ENCODE peak calls at places on chromosomes 2 and 18, in eight cellular contexts. H is brain microvascular endothelial cell; P is kidney epithelial cell; X is HCT116; S is psoas muscle; C is pancreas; U is GM23338; D is naive thymus-derived CD4-positive, alpha-beta T cell. E is an unnamed sample. For H3K27me3 and H3K36me3, the result is how much of the 10 kb centered on the place peaks cover.

GRCh38 chr2:42558827-42559226 is 9.6 kb upstream of the MTA3 start:
- DNase-seq in S (no peak), H (no peak), X (peak), P (no peak), C (no peak), U (no peak), D (no peak), E (no peak)

GRCh38 chr2:40440835-40441234 is 11.1 kb downstream of the SLC8A1 start:
- DNase-seq in X (no peak), D (no peak), P (no peak), C (no peak), S (no peak), U (no peak), H (no peak), E (no peak)

GRCh38 chr2:223971-224760 is 39.7 kb downstream of the SH3YL1 start:
- DNase-seq in U (no peak), C (no peak), X (no peak), P (no peak), H (no peak), D (no peak), S (no peak), E (no peak)

GRCh38 chr18:46883180-46883579 is 34.1 kb downstream of the PIAS2 start:
- DNase-seq in X (no peak), D (no peak), U (no peak), S (no peak), C (no peak), H (no peak), P (no peak), E (no peak)

GRCh38 chr2:98458667-98459380 is 14.2 kb downstream of the INPP4A start:
- DNase-seq in C (no peak), U (no peak), D (no peak), P (no peak), X (no peak), H (no peak), S (no peak), E (no peak)

GRCh38 chr2:206164261-206164862 is 4.7 kb downstream of the EEF1B2 start:
- DNase-seq in P (no peak), H (peak), X (no peak), C (no peak), S (no peak), U (peak), D (peak), E (no peak)

GRCh38 chr18:21686282-21687105 is 18.1 kb downstream of the ABHD3 start:
- DNase-seq in D (no peak), S (no peak), C (no peak), H (peak), X (no peak), U (no peak), P (no peak), E (no peak)

GRCh38 chr18:58176915-58177717 is 133.1 kb downstream of the NEDD4L start:
- DNase-seq in D (no peak), X (no peak), S (no peak), C (no peak), U (no peak), H (peak), P (peak), E (peak)

GRCh38 chr2:172710584-172711024 is 25.0 kb upstream of the RAPGEF4 start:
- DNase-seq in U (peak), C (no peak), H (peak), S (no peak), D (peak), P (peak), X (no peak), E (peak)

GRCh38 chr2:109438773-109439191 is 175.0 kb downstream of the SEPTIN10 start:
- DNase-seq in P (no peak), S (peak), H (peak), D (no peak), U (no peak), C (no peak), X (no peak), E (peak)

GRCh38 chr2:71303849-71304248 is 27.7 kb upstream of the ZNF638 start:
- DNase-seq in C (no peak), U (no peak), S (no peak), D (no peak), X (no peak), H (no peak), P (no peak), E (no peak)

GRCh38 chr18:73563345-73563744 is 584.3 kb downstream of the FBXO15 start:
- DNase-seq in C (no peak), P (no peak), H (peak), S (no peak), U (no peak), X (no peak), D (no peak), E (no peak)

GRCh38 chr2:241063093-241063551 is 39.0 kb downstream of the MTERF4 start:
- DNase-seq in C (peak), H (no peak), D (no peak), X (no peak), P (no peak), S (no peak), U (no peak), E (no peak)

GRCh38 chr2:6694555-6694954 is 171.2 kb downstream of the CMPK2 start:
- DNase-seq in S (peak), H (peak), X (no peak), D (no peak), U (no peak), P (no peak), C (no peak), E (no peak)

GRCh38 chr2:143128681-143129580 is at the start of gene ARHGAP15:
- DNase-seq in P (no peak), X (no peak), U (no peak), D (peak), H (no peak), C (no peak), S (no peak), E (no peak)

GRCh38 chr2:68366083-68366560 is 1.0 kb downstream of the PLEK start:
- DNase-seq in P (no peak), D (no peak), C (no peak), S (no peak), H (no peak), U (no peak), X (no peak), E (no peak)

GRCh38 chr2:68368657-68369339 is 3.7 kb downstream of the PLEK start:
- DNase-seq in P (peak), C (no peak), D (no peak), H (peak), X (no peak), U (no peak), S (no peak), E (peak)

GRCh38 chr2:68365087-68365486 is at the start of gene PLEK:
- DNase-seq in C (no peak), U (no peak), X (no peak), H (no peak), D (no peak), P (no peak), S (peak), E (no peak)

GRCh38 chr2:68369340-68369734 is 4.3 kb downstream of the PLEK start:
- DNase-seq in P (no peak), U (no peak), C (no peak), H (no peak), X (no peak), D (no peak), S (no peak), E (no peak)

GRCh38 chr2:68367918-68368656 is 3.0 kb downstream of the PLEK start:
- DNase-seq in S (no peak), H (no peak), X (no peak), U (no peak), D (no peak), C (no peak), P (no peak), E (no peak)
- H3K4me3 ChIP-seq in S (peak), H (no peak), X (no peak), U (no peak), D (peak), C (no peak), P (no peak), E (no peak)

GRCh38 chr2:170713280-170714155 is 1.6 kb upstream of the SP5 start:
- DNase-seq in U (peak), D (peak), S (peak), C (peak), P (no peak), X (no peak), H (no peak), E (no peak)
- H3K27me3 ChIP-seq in U (half or more), D (under half), S (under half), C (under half), P (half or more), X (under half), H (half or more), E (under half)

GRCh38 chr2:127940641-127941040 is 54.9 kb upstream of the AMMECR1L start:
- DNase-seq in S (no peak), X (no peak), D (no peak), H (no peak), P (no peak), U (no peak), C (no peak), E (no peak)

GRCh38 chr2:127941461-127941860 is 55.7 kb upstream of the AMMECR1L start:
- DNase-seq in D (no peak), X (no peak), C (no peak), H (peak), P (no peak), U (no peak), S (no peak), E (no peak)

GRCh38 chr2:127943186-127943585 is 57.4 kb upstream of the AMMECR1L start:
- DNase-seq in C (no peak), U (no peak), D (no peak), X (no peak), P (no peak), S (no peak), H (no peak), E (no peak)

GRCh38 chr2:127942002-127942401 is 56.2 kb upstream of the AMMECR1L start:
- DNase-seq in H (no peak), U (no peak), X (no peak), S (no peak), C (no peak), P (no peak), D (no peak), E (no peak)

GRCh38 chr2:127945281-127945680 is 59.5 kb upstream of the AMMECR1L start:
- DNase-seq in S (no peak), H (no peak), P (no peak), U (no peak), C (no peak), D (no peak), X (no peak), E (no peak)
- H3K36me3 ChIP-seq in S (half or more), H (under half), P (under half), U (under half), C (under half), D (half or more), X (under half), E (half or more)

DNA sequence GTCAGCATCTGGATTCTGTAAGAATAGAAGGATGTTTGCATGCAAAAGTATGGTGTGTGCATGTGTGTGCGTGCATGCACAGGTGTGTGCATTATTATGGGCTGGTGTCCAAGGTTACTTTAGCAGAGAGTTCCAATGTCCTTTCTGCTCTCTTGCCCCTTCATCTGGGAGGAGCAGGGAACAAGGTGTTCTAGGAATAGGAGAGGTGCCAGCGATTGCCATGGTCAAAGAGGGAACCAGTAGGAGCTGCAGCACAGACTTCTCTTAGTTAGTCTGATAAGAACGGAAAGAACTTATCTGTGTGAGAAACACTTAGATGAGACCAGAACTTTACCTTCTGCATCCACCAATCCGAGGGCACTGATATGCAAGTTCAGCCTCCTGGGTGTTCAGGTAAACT is 8.3 kb downstream of the GPR45 start:
- DNase-seq in U (no peak), C (no peak), D (no peak), H (no peak), S (no peak), X (no peak), P (no peak), E (no peak)
- H3K4me3 ChIP-seq in U (no peak), C (no peak), D (no peak), H (no peak), S (no peak), X (no peak), P (no peak), E (no peak)

GRCh38 chr18:63590368-63590767 is 3.2 kb downstream of the SERPINB13 start:
- DNase-seq in U (no peak), S (no peak), H (no peak), C (no peak), D (no peak), X (no peak), P (no peak), E (no peak)

GRCh38 chr18:63590966-63591695 is 4.0 kb downstream of the SERPINB13 start:
- DNase-seq in C (no peak), H (no peak), S (no peak), P (no peak), X (no peak), U (no peak), D (no peak), E (no peak)

GRCh38 chr18:63586966-63587365 is at the start of gene SERPINB13:
- DNase-seq in S (no peak), U (no peak), D (no peak), H (no peak), P (no peak), X (no peak), C (no peak), E (no peak)

GRCh38 chr18:63586431-63586830 is 712 bp upstream of the SERPINB13 start:
- DNase-seq in X (no peak), P (no peak), S (no peak), D (no peak), U (no peak), H (no peak), C (no peak), E (no peak)

DNA sequence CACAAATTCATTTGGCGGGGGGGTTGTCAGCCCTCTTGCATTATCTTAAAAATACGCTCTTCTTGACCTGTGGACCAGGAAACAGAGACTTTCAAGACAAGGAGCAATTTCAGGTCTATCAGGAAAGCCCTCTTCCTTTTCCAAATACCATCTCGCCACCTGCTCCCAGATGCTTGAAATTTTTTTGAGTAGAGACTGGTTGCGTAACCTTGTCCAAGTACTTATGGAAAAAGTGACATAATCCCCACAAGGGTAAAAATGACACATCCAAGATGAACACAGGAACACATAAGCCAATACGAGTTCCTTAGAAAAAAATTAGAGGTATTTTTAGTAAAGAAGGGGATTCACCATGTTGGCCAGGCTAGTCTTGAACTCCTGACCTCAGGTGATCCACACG is 1.7 kb downstream of the SERPINB13 start:
- DNase-seq in P (no peak), H (no peak), S (no peak), D (no peak), X (no peak), U (no peak), C (no peak), E (no peak)
- H3K27me3 ChIP-seq in P (under half), H (under half), S (under half), D (under half), X (under half), U (under half), C (under half), E (under half)

DNA sequence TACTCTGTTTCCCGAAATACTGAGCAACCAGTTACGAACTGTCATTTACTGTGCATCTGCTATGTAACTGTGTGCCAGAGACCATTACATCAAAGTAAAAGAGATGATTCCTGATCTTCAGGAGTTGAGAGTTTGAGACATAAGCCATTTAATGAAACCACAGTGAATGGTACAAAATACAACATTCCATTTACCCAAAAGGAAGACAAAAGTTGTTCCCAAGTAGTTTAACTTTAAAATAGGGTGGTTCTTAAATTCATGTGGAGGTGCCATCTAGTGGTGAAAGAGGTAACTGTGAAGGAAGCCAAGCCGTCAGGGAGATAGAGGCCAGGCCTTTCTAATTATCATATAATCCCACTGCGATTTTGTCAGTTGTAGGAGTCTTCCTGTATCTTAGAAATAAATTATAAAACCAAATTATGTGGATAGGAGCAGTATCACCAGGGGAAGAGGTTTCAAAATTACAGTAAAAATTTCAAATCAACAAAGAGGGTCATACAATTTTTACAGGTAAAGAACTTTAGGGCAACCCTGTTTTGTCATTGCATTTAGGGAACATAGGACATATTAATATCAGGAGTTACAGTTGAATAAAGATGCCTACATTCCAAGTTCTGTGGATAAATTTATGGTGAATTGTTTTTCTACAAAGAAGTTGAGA is 67.7 kb downstream of the EPAS1 start:
- DNase-seq in C (no peak), H (peak), P (peak), D (peak), S (no peak), U (peak), X (peak), E (no peak)
- H3K36me3 ChIP-seq in C (under half), H (under half), P (under half), D (under half), S (under half), U (under half), X (under half), E (half or more)

GRCh38 chr2:16656784-16657391 is 8.7 kb downstream of the CYRIA start:
- DNase-seq in P (no peak), X (no peak), S (peak), D (no peak), C (no peak), H (peak), U (no peak), E (peak)
- H3K4me3 ChIP-seq in P (no peak), X (no peak), S (peak), D (no peak), C (no peak), H (no peak), U (no peak), E (no peak)

GRCh38 chr2:176102309-176102866 is 2.8 kb downstream of the HOXD12 start:
- DNase-seq in C (no peak), U (no peak), H (no peak), D (no peak), S (no peak), X (no peak), P (no peak), E (no peak)

GRCh38 chr2:176100547-176101140 is 1.0 kb downstream of the HOXD12 start:
- DNase-seq in U (peak), C (no peak), X (no peak), S (no peak), P (no peak), H (no peak), D (no peak), E (no peak)

GRCh38 chr2:176101216-176101845 is 1.7 kb downstream of the HOXD12 start:
- DNase-seq in H (no peak), P (no peak), U (no peak), X (no peak), D (no peak), S (no peak), C (no peak), E (no peak)

GRCh38 chr2:176099737-176100546 is at the start of gene HOXD12:
- DNase-seq in P (no peak), C (peak), D (no peak), H (no peak), S (no peak), U (no peak), X (no peak), E (no peak)

DNA sequence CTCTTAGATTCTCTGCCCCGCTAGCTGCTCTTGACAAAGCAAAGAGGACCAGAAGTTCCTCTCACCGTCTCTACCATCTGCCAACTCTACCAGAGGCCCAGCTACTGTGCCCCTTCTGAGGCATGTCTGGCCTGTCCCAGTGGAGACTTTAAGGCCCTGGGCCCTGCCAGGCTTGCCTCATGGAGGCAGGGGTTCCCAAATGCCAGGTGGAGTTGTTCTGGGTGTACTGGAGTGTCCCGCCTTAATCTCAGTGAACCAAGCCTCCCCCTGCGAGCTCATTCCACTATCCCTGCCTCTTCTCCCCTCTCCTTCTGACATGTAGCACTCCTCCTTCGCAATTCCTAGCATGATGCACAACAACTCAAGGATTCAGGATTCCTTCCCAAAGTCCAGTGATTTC is 2.3 kb downstream of the HOXD12 start:
- DNase-seq in C (no peak), D (no peak), S (no peak), H (no peak), U (peak), P (no peak), X (no peak), E (no peak)
- H3K27me3 ChIP-seq in C (half or more), D (half or more), S (under half), H (half or more), U (half or more), P (half or more), X (under half), E (under half)

GRCh38 chr2:217653240-217653639 is 349.6 kb downstream of the TNS1 start:
- DNase-seq in C (no peak), H (peak), X (peak), D (no peak), U (no peak), S (peak), P (peak), E (peak)
- H3K36me3 ChIP-seq in C (under half), H (under half), X (under half), D (under half), U (under half), S (under half), P (under half), E (under half)

GRCh38 chr18:9612989-9613388 is 1.4 kb downstream of the PPP4R1 start:
- DNase-seq in S (no peak), P (no peak), D (no peak), X (no peak), U (no peak), C (no peak), H (no peak), E (no peak)
- H3K4me3 ChIP-seq in S (peak), P (peak), D (peak), X (peak), U (peak), C (no peak), H (peak), E (peak)

E was measured in MG63.